ENCODE peak calls at places on chromosomes 7 and 10, in ten cellular contexts. L is mammary epithelial cell; N is lung; T is astrocyte of the spinal cord; I is pancreas; H is AG10803; D is CD8-positive, alpha-beta T cell; Z is heart right ventricle; P is cardiac fibroblast; A is A549. W is an unnamed sample.

GRCh38 chr7:121000091-121000983 is 11.8 kb downstream of the CPED1 start:
- DNase-seq in T (peak), Z (no peak), H (no peak), L (no peak), A (no peak), D (no peak), N (no peak), I (no peak), P (peak), W (peak)

GRCh38 chr7:50588937-50589336 is 23.7 kb upstream of the DDC start:
- DNase-seq in N (no peak), L (no peak), Z (no peak), D (no peak), A (no peak), P (no peak), I (no peak), T (no peak), H (no peak), W (no peak)

GRCh38 chr10:132389631-132390454 is 7.2 kb upstream of the PWWP2B start:
- DNase-seq in P (no peak), A (no peak), L (no peak), I (peak), T (no peak), Z (no peak), H (peak), N (no peak), D (no peak), W (peak)

GRCh38 chr7:42123716-42124115 is 113.3 kb downstream of the GLI3 start:
- DNase-seq in N (no peak), H (no peak), L (no peak), T (no peak), D (no peak), Z (no peak), P (no peak), I (no peak), A (no peak), W (no peak)

GRCh38 chr7:26369519-26370385 is 78.1 kb downstream of the SNX10 start:
- DNase-seq in T (peak), A (peak), I (peak), D (no peak), P (peak), Z (no peak), N (no peak), H (peak), L (peak), W (peak)

GRCh38 chr10:125694874-125695273 is 11.9 kb upstream of the TEX36 start:
- DNase-seq in I (no peak), L (peak), H (peak), Z (no peak), P (peak), N (no peak), A (peak), T (peak), D (no peak), W (peak)

GRCh38 chr10:127293640-127294039 is 97.2 kb upstream of the INSYN2A start:
- DNase-seq in I (no peak), N (no peak), T (no peak), Z (no peak), L (peak), D (peak), H (peak), P (no peak), A (no peak), W (no peak)

GRCh38 chr10:7351905-7352304 is 58.9 kb downstream of the SFMBT2 start:
- DNase-seq in I (no peak), N (no peak), Z (no peak), A (no peak), T (no peak), D (no peak), H (no peak), L (no peak), P (no peak), W (no peak)

GRCh38 chr10:8460626-8461025 is 406.1 kb downstream of the GATA3 start:
- DNase-seq in I (no peak), A (no peak), L (no peak), H (no peak), T (no peak), Z (no peak), N (no peak), D (no peak), P (no peak), W (no peak)

GRCh38 chr7:36084485-36085091 is 68.5 kb upstream of the EEPD1 start:
- DNase-seq in D (no peak), Z (peak), H (peak), T (peak), I (peak), A (peak), N (no peak), L (no peak), P (peak), W (peak)

GRCh38 chr7:151075978-151076426 is 4.6 kb downstream of the FASTK start:
- DNase-seq in D (no peak), L (no peak), H (no peak), A (no peak), Z (no peak), N (no peak), T (no peak), I (no peak), P (no peak), W (no peak)

GRCh38 chr10:28254290-28254985 is 48.4 kb downstream of the MPP7 start:
- DNase-seq in Z (no peak), N (peak), L (peak), D (no peak), H (peak), T (peak), A (no peak), I (no peak), P (peak), W (peak)

GRCh38 chr10:49446031-49446430 is 50.1 kb upstream of the DRGX start:
- DNase-seq in P (peak), T (peak), I (no peak), L (peak), N (no peak), D (no peak), Z (no peak), A (no peak), H (peak), W (peak)

GRCh38 chr7:44845476-44845875 is 2.4 kb downstream of the H2AZ2 start:
- DNase-seq in I (no peak), H (no peak), A (no peak), D (no peak), Z (no peak), P (no peak), T (peak), N (no peak), L (no peak), W (no peak)

GRCh38 chr10:99431190-99431549 is 746 bp upstream of the GOT1 start:
- DNase-seq in H (peak), P (peak), Z (peak), L (peak), A (peak), T (peak), D (no peak), I (peak), N (peak), W (peak)

GRCh38 chr10:74249865-74250264 is 98.8 kb downstream of the ADK start:
- DNase-seq in D (no peak), I (no peak), Z (no peak), L (peak), H (peak), N (no peak), T (no peak), A (no peak), P (no peak), W (no peak)

GRCh38 chr10:83862723-83863122 is 276.6 kb upstream of the GHITM start:
- DNase-seq in L (no peak), T (no peak), Z (no peak), D (no peak), I (no peak), A (no peak), P (no peak), H (no peak), N (no peak), W (no peak)

GRCh38 chr10:102133373-102134195 is 744 bp downstream of the PPRC1 start:
- DNase-seq in P (peak), H (peak), Z (peak), T (peak), D (peak), N (peak), I (peak), L (peak), A (peak), W (peak)

GRCh38 chr10:131221632-131222277 is 89.8 kb downstream of the TCERG1L start:
- DNase-seq in Z (no peak), T (no peak), L (no peak), D (no peak), A (no peak), H (no peak), N (no peak), I (no peak), P (no peak), W (no peak)

GRCh38 chr10:94571528-94571927 is 25.9 kb downstream of the HELLS start:
- DNase-seq in T (peak), D (no peak), N (no peak), H (peak), P (peak), I (no peak), L (no peak), A (no peak), Z (no peak), W (peak)

GRCh38 chr10:60148266-60148840 is 241.3 kb downstream of the ANK3 start:
- DNase-seq in T (peak), D (no peak), Z (no peak), P (peak), H (peak), N (no peak), A (no peak), I (peak), L (peak), W (peak)

GRCh38 chr7:1537631-1538412 is 7.3 kb downstream of the MAFK start:
- DNase-seq in L (peak), H (peak), D (no peak), T (peak), P (peak), I (peak), Z (peak), A (peak), N (peak), W (peak)

GRCh38 chr10:98041352-98042043 is 11.1 kb upstream of the CRTAC1 start:
- DNase-seq in N (peak), I (peak), H (peak), D (peak), A (peak), L (peak), T (peak), Z (peak), P (peak), W (peak)

GRCh38 chr7:112238852-112239610 is 32.5 kb downstream of the ZNF277 start:
- DNase-seq in N (no peak), L (peak), H (no peak), Z (no peak), P (no peak), D (no peak), T (peak), A (peak), I (no peak), W (no peak)

GRCh38 chr10:119211176-119211575 is 3.8 kb downstream of the GRK5 start:
- DNase-seq in A (no peak), T (peak), P (peak), L (no peak), N (no peak), I (no peak), D (no peak), H (peak), Z (no peak), W (peak)

GRCh38 chr7:14398531-14398930 is 409.1 kb upstream of the ETV1 start:
- DNase-seq in L (no peak), D (no peak), P (no peak), I (no peak), A (no peak), N (no peak), H (no peak), T (no peak), Z (no peak), W (no peak)
- H3K4me3 ChIP-seq in L (no peak), D (no peak), P (no peak), I (no peak), A (no peak), N (no peak), H (no peak), T (no peak), Z (no peak), W (no peak)

DNA sequence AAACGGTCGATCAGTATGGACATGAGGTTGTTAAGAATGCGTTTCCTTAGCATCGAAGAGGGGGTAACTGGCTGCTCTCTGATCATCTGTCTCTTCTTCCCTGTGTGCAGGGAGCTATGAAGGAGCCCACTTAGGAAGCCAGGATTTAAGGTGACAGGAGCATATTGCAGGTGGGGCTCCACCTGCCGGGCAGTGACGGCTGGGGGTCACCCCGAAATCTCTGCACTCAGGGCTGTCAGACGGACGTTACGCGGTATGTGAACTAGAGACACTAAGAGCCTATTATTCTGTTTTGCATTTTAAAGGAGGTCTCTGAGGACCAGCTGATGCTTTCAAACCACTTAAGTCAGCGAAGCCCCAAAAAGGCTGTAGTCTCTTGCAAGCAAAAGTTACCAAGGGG is 64.4 kb downstream of the CARD11 start:
- DNase-seq in H (no peak), A (no peak), P (no peak), D (no peak), Z (no peak), I (no peak), T (no peak), L (no peak), N (no peak), W (no peak)
- TF ChIP-seq CTCF in H (no peak), A (no peak), P (no peak), D (no peak), Z (no peak), I (no peak), T (no peak), L (peak), N (no peak), W (no peak)

GRCh38 chr7:7257899-7258692 is 75.8 kb downstream of the C1GALT1 start:
- DNase-seq in H (no peak), P (no peak), A (no peak), L (no peak), I (no peak), Z (no peak), N (no peak), T (no peak), D (no peak), W (no peak)
- H3K4me3 ChIP-seq in H (no peak), P (no peak), A (no peak), L (no peak), I (no peak), Z (no peak), N (no peak), T (no peak), D (no peak), W (no peak)

DNA sequence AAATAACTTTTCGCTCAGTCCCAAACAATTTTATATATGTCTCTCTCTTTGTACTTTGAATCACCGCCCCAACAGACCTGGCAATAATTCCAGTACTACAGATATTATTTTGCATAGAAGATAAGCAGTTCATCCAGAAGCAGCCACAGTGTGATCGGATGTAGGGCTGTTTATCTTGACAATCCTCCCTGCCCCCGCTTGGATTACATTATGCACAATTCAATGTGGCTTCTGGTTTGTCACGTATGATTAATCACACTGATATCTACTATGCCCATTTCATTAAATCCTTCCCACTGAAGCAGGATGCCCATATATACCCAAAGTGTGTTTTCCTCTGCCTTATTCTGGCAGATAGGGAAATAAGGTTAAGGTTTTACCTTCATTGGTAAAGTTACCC is 115.2 kb downstream of the PDE1C start:
- DNase-seq in L (no peak), N (no peak), T (no peak), H (no peak), Z (no peak), A (no peak), I (no peak), D (no peak), P (no peak), W (no peak)
- TF ChIP-seq CTCF in L (no peak), N (no peak), T (no peak), H (no peak), Z (no peak), A (no peak), I (no peak), D (no peak), P (no peak), W (no peak)

GRCh38 chr7:98748090-98748489 is 121.7 kb downstream of the TMEM130 start:
- DNase-seq in N (no peak), P (no peak), D (no peak), A (no peak), I (no peak), Z (no peak), L (no peak), H (no peak), T (no peak), W (no peak)

GRCh38 chr7:98754041-98754479 is 115.8 kb downstream of the TMEM130 start:
- DNase-seq in D (no peak), T (no peak), A (no peak), P (peak), Z (no peak), H (no peak), I (no peak), N (no peak), L (no peak), W (no peak)

GRCh38 chr7:98755138-98755898 is 114.5 kb downstream of the TMEM130 start:
- DNase-seq in L (no peak), I (no peak), D (no peak), P (no peak), H (no peak), A (no peak), N (no peak), Z (peak), T (no peak), W (no peak)

GRCh38 chr7:98758157-98758556 is 111.7 kb downstream of the TMEM130 start:
- DNase-seq in N (no peak), A (no peak), H (no peak), D (no peak), Z (no peak), P (no peak), L (no peak), I (no peak), T (no peak), W (no peak)

GRCh38 chr7:98753176-98753575 is 116.6 kb downstream of the TMEM130 start:
- DNase-seq in I (no peak), N (no peak), Z (no peak), H (no peak), A (no peak), T (no peak), P (no peak), D (no peak), L (no peak), W (no peak)
- H3K4me3 ChIP-seq in I (no peak), N (no peak), Z (no peak), H (no peak), A (no peak), T (no peak), P (no peak), D (no peak), L (no peak), W (no peak)

DNA sequence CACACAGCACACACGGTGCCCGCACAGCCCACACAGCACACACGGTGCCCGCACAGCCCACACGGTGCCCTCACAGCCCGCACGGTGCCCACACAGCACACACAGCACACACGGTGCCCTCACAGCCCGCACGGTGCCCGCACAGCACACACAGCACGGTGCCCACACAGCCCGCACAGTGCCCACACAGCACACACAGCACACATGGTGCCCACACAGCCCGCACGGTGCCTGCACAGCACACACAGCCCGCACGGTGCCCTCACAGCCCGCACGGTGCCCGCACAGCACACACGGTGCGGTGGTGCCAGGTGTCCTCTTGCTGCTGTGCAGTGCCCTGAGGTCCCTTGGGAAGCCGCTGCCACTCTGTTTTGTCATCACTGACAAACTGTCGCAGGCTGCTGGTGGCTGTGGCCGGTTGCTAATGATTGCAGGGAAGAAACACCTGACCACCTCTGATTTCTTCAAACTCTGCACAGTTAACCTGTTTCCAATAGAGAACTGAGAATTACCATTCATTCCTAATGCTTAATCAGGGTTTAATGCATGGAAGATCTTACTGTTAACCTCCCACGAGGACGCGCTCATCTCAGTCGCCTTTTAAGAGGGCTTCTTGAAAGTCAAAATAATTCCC is 66.9 kb downstream of the GLRX3 start:
- DNase-seq in N (no peak), A (no peak), D (no peak), T (no peak), Z (no peak), L (no peak), I (no peak), P (no peak), H (no peak), W (no peak)
- TF ChIP-seq CTCF in N (no peak), A (no peak), D (no peak), T (no peak), Z (no peak), L (no peak), I (no peak), P (no peak), H (no peak), W (no peak)

W was measured in fibroblast of villous mesenchyme.